ENCODE peak calls at places on chromosome 12, in eight cellular contexts. K, R, D, O, A, F, I and E are unnamed samples.

GRCh38 chr12:122646568-122647220 is 56.5 kb downstream of the HCAR2 start:
- DNase-seq in R (peak; percentile 88), D (peak; percentile 85), O (no peak), K (no peak), A (no peak), F (no peak), I (peak; percentile 90), E (no peak)

GRCh38 chr12:66247741-66248140 is 54.6 kb upstream of the HELB start:
- DNase-seq in A (no peak), R (no peak), D (no peak), F (no peak), I (no peak), O (no peak), K (no peak), E (no peak)

GRCh38 chr12:121803861-121804416 is at the start of gene SETD1B:
- DNase-seq in I (peak; percentile 43), R (peak; percentile 44), K (no peak), F (no peak), D (peak; percentile 61), A (no peak), O (peak; percentile 80), E (no peak)

GRCh38 chr12:851343-851742 is 98.2 kb downstream of the RAD52 start:
- DNase-seq in F (no peak), D (peak; percentile 47), A (no peak), I (no peak), R (peak; percentile 36), K (no peak), O (no peak), E (no peak)

GRCh38 chr12:90741611-90742010 is 213.4 kb downstream of the CCER1 start:
- DNase-seq in R (no peak), O (no peak), F (no peak), D (no peak), I (no peak), A (no peak), K (no peak), E (no peak)

GRCh38 chr12:5745251-5745888 is 199.7 kb downstream of the ANO2 start:
- DNase-seq in K (peak; percentile 92), A (peak; percentile 82), F (peak; percentile 47), O (peak; percentile 80), R (peak; percentile 58), I (peak; percentile 18), D (peak; percentile 58), E (peak; percentile 90)

GRCh38 chr12:34398366-34398705 is 376.0 kb downstream of the ALG10 start:
- DNase-seq in D (no peak), R (no peak), K (peak; percentile 1), O (no peak), I (no peak), A (no peak), F (no peak), E (peak; percentile 5)

GRCh38 chr12:107091381-107091780 is 2.0 kb downstream of the CRY1 start:
- DNase-seq in O (no peak), D (peak; percentile 76), R (peak; percentile 64), I (peak; percentile 65), K (no peak), F (no peak), A (no peak), E (no peak)

GRCh38 chr12:87020071-87020470 is 763.9 kb upstream of the MGAT4C start:
- DNase-seq in F (no peak), O (peak; percentile 7), D (no peak), K (no peak), A (no peak), R (no peak), I (no peak), E (no peak)

GRCh38 chr12:5073838-5074237 is 30.2 kb downstream of the KCNA5 start:
- DNase-seq in K (peak; percentile 59), D (peak; percentile 31), I (no peak), O (peak; percentile 40), F (peak; percentile 3), A (no peak), R (peak; percentile 44), E (peak; percentile 64)

GRCh38 chr12:102249073-102249854 is 51.6 kb upstream of the PMCH start:
- DNase-seq in O (no peak), D (no peak), K (no peak), A (no peak), R (peak; percentile 27), I (peak; percentile 19), F (no peak), E (no peak)

GRCh38 chr12:124125472-124125871 is 152.5 kb downstream of the ZNF664 start:
- DNase-seq in A (no peak), K (no peak), O (no peak), D (no peak), I (peak; percentile 76), F (no peak), R (no peak), E (no peak)

GRCh38 chr12:1532796-1533195 is 61.6 kb downstream of the FBXL14 start:
- DNase-seq in D (no peak), K (no peak), F (no peak), O (no peak), R (no peak), A (no peak), I (no peak), E (no peak)

GRCh38 chr12:29610473-29611174 is 113.1 kb upstream of the OVCH1 start:
- DNase-seq in R (no peak), I (no peak), F (no peak), K (no peak), D (peak; percentile 20), O (peak; percentile 22), A (no peak), E (no peak)

GRCh38 chr12:62724947-62725447 is 210.0 kb downstream of the PPM1H start:
- DNase-seq in R (peak; percentile 96), K (no peak), F (peak; percentile 99), D (peak; percentile 92), O (peak; percentile 98), A (peak; percentile 58), I (peak; percentile 99), E (peak; percentile 88)

GRCh38 chr12:116892318-116892717 is 11.1 kb upstream of the HRK start:
- DNase-seq in I (no peak), O (peak; percentile 45), F (no peak), D (no peak), R (no peak), A (no peak), K (no peak), E (no peak)

GRCh38 chr12:88958961-88959360 is 378.7 kb upstream of the KITLG start:
- DNase-seq in I (no peak), D (no peak), F (no peak), A (no peak), K (no peak), O (no peak), R (no peak), E (peak; percentile 43)

GRCh38 chr12:263574-263973 is 938 bp upstream of the SLC6A13 start:
- DNase-seq in K (no peak), F (no peak), R (peak; percentile 68), O (no peak), A (no peak), D (no peak), I (no peak), E (no peak)

GRCh38 chr12:107258780-107259179 is 165.4 kb upstream of the CRY1 start:
- DNase-seq in O (no peak), D (no peak), F (no peak), A (no peak), K (no peak), R (no peak), I (no peak), E (no peak)

DNA sequence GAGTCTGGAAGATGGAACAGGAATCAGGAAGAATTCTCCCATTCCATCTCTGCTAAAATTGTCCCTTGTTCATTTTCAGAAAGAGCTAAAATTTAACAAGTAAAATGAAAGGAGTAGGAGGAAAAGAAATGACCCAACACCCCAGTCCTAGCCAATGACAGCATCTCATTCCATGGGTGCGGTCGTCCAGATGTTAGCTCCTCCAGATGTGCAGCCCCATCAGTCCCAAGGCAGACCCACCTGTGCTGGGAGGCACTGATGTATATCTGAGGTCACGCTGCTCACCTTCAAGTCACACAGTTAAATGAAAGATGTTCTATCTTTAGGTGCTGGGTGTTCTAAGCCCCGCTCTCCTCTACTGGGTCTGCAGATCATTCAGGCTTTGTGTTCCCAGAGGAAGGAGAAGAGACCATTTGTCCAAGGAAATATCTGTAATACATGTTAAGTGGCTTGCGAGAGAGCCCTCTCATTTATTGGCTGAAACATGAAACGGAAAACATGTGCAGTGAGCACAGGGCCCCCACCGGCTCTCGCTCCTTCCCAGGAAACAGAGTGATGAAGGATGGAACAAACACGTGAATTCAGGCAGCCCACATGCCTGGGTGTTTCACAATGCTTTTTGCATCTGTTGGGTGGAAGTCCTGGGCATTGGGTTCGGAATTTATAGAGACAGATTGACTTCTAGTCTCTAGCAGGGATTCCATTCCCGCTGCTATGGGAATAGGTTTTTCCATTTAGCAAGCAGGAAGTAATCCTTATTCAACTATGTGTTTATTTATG is 294.6 kb downstream of the NUAK1 start:
- DNase-seq in F (no peak), D (peak; percentile 35), R (peak; percentile 29), A (no peak), O (no peak), K (no peak), I (no peak), E (no peak)
- H3K9ac ChIP-seq in F (no peak overlapping the region), D (no peak overlapping the region), R (no peak overlapping the region), A (no peak overlapping the region), O (no peak overlapping the region), K (no peak overlapping the region), I (no peak overlapping the region), E (no peak overlapping the region)

GRCh38 chr12:50240096-50240791 is 43.1 kb downstream of the LIMA1 start:
- DNase-seq in R (no peak), K (no peak), I (no peak), D (no peak), A (no peak), F (no peak), O (peak; percentile 48), E (no peak)
- H3K9ac ChIP-seq in R (no peak overlapping the region), K (no peak overlapping the region), I (no peak overlapping the region), D (no peak overlapping the region), A (no peak overlapping the region), F (no peak overlapping the region), O (no peak overlapping the region), E (no peak overlapping the region)

GRCh38 chr12:50222275-50222783 is 55.2 kb upstream of the CERS5 start:
- DNase-seq in F (peak; percentile 52), I (peak; percentile 86), O (peak; percentile 94), A (peak; percentile 47), K (no peak), D (peak; percentile 95), R (peak; percentile 95), E (peak; percentile 74)
- H3K9ac ChIP-seq in F (peak overlapping the region; percentile 86), I (peak overlapping the region; percentile 100), O (peak overlapping the region; percentile 88), A (peak overlapping the region; percentile 50), K (peak overlapping the region; percentile 60), D (peak overlapping the region; percentile 86), R (peak overlapping the region; percentile 100), E (peak overlapping the region; percentile 79)

GRCh38 chr12:11895421-11896064 is 175.2 kb upstream of the BCL2L14 start:
- DNase-seq in I (no peak), D (no peak), O (no peak), F (no peak), A (no peak), R (no peak), K (no peak), E (no peak)

GRCh38 chr12:11891350-11892064 is 179.2 kb upstream of the BCL2L14 start:
- DNase-seq in R (no peak), O (no peak), A (no peak), D (no peak), I (no peak), K (no peak), F (no peak), E (no peak)

GRCh38 chr12:11894890-11895289 is 175.8 kb upstream of the BCL2L14 start:
- DNase-seq in K (no peak), O (no peak), R (no peak), I (no peak), A (no peak), D (no peak), F (no peak), E (no peak)

GRCh38 chr12:11892065-11892391 is 178.7 kb upstream of the BCL2L14 start:
- DNase-seq in A (no peak), F (no peak), K (no peak), D (no peak), O (peak; percentile 26), I (no peak), R (no peak), E (no peak)

GRCh38 chr12:11893998-11894397 is 176.7 kb upstream of the BCL2L14 start:
- DNase-seq in A (no peak), I (no peak), O (no peak), K (no peak), R (no peak), D (no peak), F (no peak), E (no peak)
- H3K9ac ChIP-seq in A (no peak overlapping the region), I (no peak overlapping the region), O (no peak overlapping the region), K (no peak overlapping the region), R (no peak overlapping the region), D (no peak overlapping the region), F (no peak overlapping the region), E (no peak overlapping the region)